ENCODE peak calls at places on chromosome 20, in five cellular contexts. Q is iPS-NIHi11; E is stimulated activated CD8-positive, alpha-beta memory T cell treated with anti-CD3 and anti-CD28 coated beads, Interleukin-7, amount 100 ng/mL, for 1 hour; A is NCI-H2029; K is M059J. L is an unnamed sample.

GRCh38 chr20:34705383-34706021 is 1.4 kb downstream of the TP53INP2 start:
- DNase-seq in A (peak), Q (no peak), E (no peak), K (peak), L (no peak)

GRCh38 chr20:34990661-34991214 is 35.1 kb downstream of the MYH7B start:
- DNase-seq in A (no peak), E (no peak), Q (no peak), K (no peak), L (no peak)

GRCh38 chr20:31861346-31862156 is 8.8 kb downstream of the DUSP15 start:
- DNase-seq in E (peak), A (peak), K (peak), Q (peak), L (no peak)

GRCh38 chr20:38220587-38220986 is 39.9 kb downstream of the KIAA1755 start:
- DNase-seq in A (no peak), E (no peak), K (no peak), Q (no peak), L (no peak)

GRCh38 chr20:23147964-23148720 is 62.0 kb upstream of the CD93 start:
- DNase-seq in E (no peak), K (peak), Q (no peak), A (no peak), L (no peak)

GRCh38 chr20:58623579-58624473 is 27.3 kb upstream of the STX16 start:
- DNase-seq in K (peak), E (no peak), A (no peak), Q (peak), L (no peak)

GRCh38 chr20:37453836-37454235 is 67.2 kb upstream of the NNAT start:
- DNase-seq in E (no peak), Q (no peak), A (no peak), K (no peak), L (no peak)

GRCh38 chr20:63090052-63090451 is 83.3 kb upstream of the BHLHE23 start:
- DNase-seq in Q (no peak), K (no peak), A (no peak), E (no peak), L (no peak)

GRCh38 chr20:59001449-59002171 is 5.4 kb downstream of the CTSZ start:
- DNase-seq in Q (no peak), K (no peak), A (no peak), E (no peak), L (no peak)

GRCh38 chr20:56776345-56776744 is 147.2 kb downstream of the TFAP2C start:
- DNase-seq in A (no peak), E (no peak), Q (peak), K (no peak), L (no peak)

GRCh38 chr20:58788896-58789295 is 61.8 kb downstream of the GNAS-AS1 start:
- DNase-seq in K (no peak), A (no peak), E (no peak), Q (no peak), L (no peak)

GRCh38 chr20:61737346-61737745 is 328.3 kb downstream of the TAF4 start:
- DNase-seq in A (no peak), E (no peak), K (no peak), Q (no peak), L (no peak)

GRCh38 chr20:62570897-62571666 is 71.2 kb upstream of the SLCO4A1 start:
- DNase-seq in A (no peak), K (no peak), Q (no peak), E (no peak), L (no peak)

GRCh38 chr20:19932170-19932667 is 84.9 kb upstream of the NAA20 start:
- DNase-seq in Q (no peak), A (no peak), K (peak), E (no peak), L (no peak)

GRCh38 chr20:51802170-51802745 is at the start of gene SALL4:
- DNase-seq in Q (peak), A (no peak), E (no peak), K (no peak), L (no peak)

GRCh38 chr20:45745015-45745414 is 22.9 kb downstream of the SPINT4 start:
- DNase-seq in E (no peak), K (no peak), Q (no peak), A (no peak), L (no peak)

GRCh38 chr20:2619961-2620595 is 32.4 kb upstream of the NOP56 start:
- DNase-seq in A (no peak), Q (no peak), K (peak), E (no peak), L (no peak)

GRCh38 chr20:45500022-45500421 is 15.4 kb downstream of the SPINT3 start:
- DNase-seq in A (no peak), Q (no peak), E (no peak), K (no peak), L (no peak)

GRCh38 chr20:20677186-20677585 is 35.3 kb downstream of the RALGAPA2 start:
- DNase-seq in E (no peak), K (peak), Q (no peak), A (no peak), L (no peak)

GRCh38 chr20:53244711-53245110 is 272.6 kb downstream of the TSHZ2 start:
- DNase-seq in A (no peak), Q (no peak), K (no peak), E (no peak), L (no peak)

GRCh38 chr20:62365814-62366369 is 1.2 kb downstream of the LAMA5 start:
- DNase-seq in A (no peak), Q (peak), K (peak), E (no peak), L (no peak)

GRCh38 chr20:40741507-40742106 is 52.6 kb upstream of the MAFB start:
- DNase-seq in K (peak), E (no peak), A (peak), Q (peak), L (no peak)

GRCh38 chr20:64109390-64109747 is 2.0 kb upstream of the NPBWR2 start:
- DNase-seq in K (no peak), A (no peak), Q (no peak), E (no peak), L (no peak)

GRCh38 chr20:35172434-35172806 is 548 bp downstream of the PROCR start:
- DNase-seq in K (no peak), E (no peak), A (no peak), Q (no peak), L (no peak)

GRCh38 chr20:25054133-25054820 is 3.7 kb downstream of the ACSS1 start:
- DNase-seq in A (no peak), K (no peak), Q (no peak), E (no peak), L (no peak)

GRCh38 chr20:32484221-32485125 is 100.7 kb downstream of the NOL4L start:
- DNase-seq in A (peak), E (no peak), Q (peak), K (peak), L (no peak)

GRCh38 chr20:45361794-45362193 is 1.2 kb upstream of the SYS1 start:
- DNase-seq in A (no peak), Q (no peak), E (no peak), K (no peak), L (no peak)

GRCh38 chr20:40942015-40942414 is 86.6 kb upstream of the TOP1 start:
- DNase-seq in Q (no peak), E (no peak), A (no peak), K (no peak), L (no peak)

GRCh38 chr20:53678990-53679596 is 85.5 kb upstream of the ZNF217 start:
- DNase-seq in E (no peak), Q (no peak), K (no peak), A (no peak), L (no peak)

GRCh38 chr20:4613718-4614620 is 107.7 kb upstream of the PRND start:
- DNase-seq in Q (peak), K (peak), A (peak), E (peak), L (no peak)

GRCh38 chr20:16397053-16397452 is 176.2 kb downstream of the KIF16B start:
- DNase-seq in E (no peak), K (no peak), Q (no peak), A (no peak), L (no peak)

GRCh38 chr20:39480644-39481043 is 518.5 kb downstream of the DHX35 start:
- DNase-seq in E (no peak), A (no peak), K (no peak), Q (no peak), L (no peak)

GRCh38 chr20:24381886-24382285 is 87.5 kb upstream of the SYNDIG1 start:
- DNase-seq in Q (no peak), E (no peak), K (no peak), A (no peak), L (no peak)

GRCh38 chr20:33180169-33180568 is 12.2 kb downstream of the BPIFA2 start:
- DNase-seq in E (no peak), K (no peak), A (no peak), Q (no peak), L (no peak)

GRCh38 chr20:22775671-22776139 is 191.3 kb upstream of the FOXA2 start:
- DNase-seq in Q (no peak), A (no peak), E (no peak), K (peak), L (no peak)

GRCh38 chr20:45098096-45098773 is 2.7 kb downstream of the KCNS1 start:
- DNase-seq in K (no peak), A (no peak), E (no peak), Q (peak), L (no peak)

GRCh38 chr20:32355417-32355841 is 2.7 kb upstream of the ASXL1 start:
- DNase-seq in E (no peak), K (no peak), Q (no peak), A (no peak), L (no peak)

L was measured in cortex of kidney.